ENCODE peak calls at places on chromosome 14, in eight cellular contexts. One of them, this sample, is unnamed.

GRCh38 chr14:38961136-38961535 is 141.9 kb downstream of the SEC23A start:
- DNase-seq in SW 1271: no peak
- DNase-seq in fibroblast of pulmonary artery: no peak
- DNase-seq in CD8-positive, alpha-beta T cell: no peak
- DNase-seq in NCI-H1417 treated with DMSO at 0.1 percent for 48 hours: no peak
- DNase-seq in cardiac muscle cell: no peak
- DNase-seq in HEK293T: no peak
- DNase-seq in NAMALWA: no peak
- DNase-seq in this sample: no peak

GRCh38 chr14:104217486-104218360 is 79.3 kb downstream of the KIF26A start:
- DNase-seq in fibroblast of pulmonary artery: no peak
- DNase-seq in CD8-positive, alpha-beta T cell: no peak
- DNase-seq in HEK293T: no peak
- DNase-seq in SW 1271: no peak
- DNase-seq in NCI-H1417 treated with DMSO at 0.1 percent for 48 hours: no peak
- DNase-seq in cardiac muscle cell: no peak
- DNase-seq in NAMALWA: peak
- DNase-seq in this sample: peak

GRCh38 chr14:61696753-61697318 is 1.5 kb downstream of the HIF1A start:
- DNase-seq in fibroblast of pulmonary artery: peak
- DNase-seq in CD8-positive, alpha-beta T cell: no peak
- DNase-seq in NAMALWA: no peak
- DNase-seq in SW 1271: no peak
- DNase-seq in cardiac muscle cell: no peak
- DNase-seq in NCI-H1417 treated with DMSO at 0.1 percent for 48 hours: no peak
- DNase-seq in HEK293T: no peak
- DNase-seq in this sample: no peak

GRCh38 chr14:22002860-22003284 is 329.3 kb upstream of the OR4E1 start:
- DNase-seq in fibroblast of pulmonary artery: no peak
- DNase-seq in HEK293T: peak
- DNase-seq in cardiac muscle cell: peak
- DNase-seq in SW 1271: no peak
- DNase-seq in CD8-positive, alpha-beta T cell: peak
- DNase-seq in NCI-H1417 treated with DMSO at 0.1 percent for 48 hours: no peak
- DNase-seq in NAMALWA: peak
- DNase-seq in this sample: no peak

GRCh38 chr14:75442642-75443041 is 14.8 kb downstream of the JDP2 start:
- DNase-seq in cardiac muscle cell: no peak
- DNase-seq in NAMALWA: no peak
- DNase-seq in HEK293T: no peak
- DNase-seq in SW 1271: no peak
- DNase-seq in CD8-positive, alpha-beta T cell: no peak
- DNase-seq in fibroblast of pulmonary artery: peak
- DNase-seq in NCI-H1417 treated with DMSO at 0.1 percent for 48 hours: no peak
- DNase-seq in this sample: no peak

GRCh38 chr14:36655054-36655381 is 6.6 kb upstream of the PAX9 start:
- DNase-seq in NCI-H1417 treated with DMSO at 0.1 percent for 48 hours: no peak
- DNase-seq in SW 1271: no peak
- DNase-seq in cardiac muscle cell: no peak
- DNase-seq in HEK293T: no peak
- DNase-seq in NAMALWA: no peak
- DNase-seq in CD8-positive, alpha-beta T cell: no peak
- DNase-seq in fibroblast of pulmonary artery: no peak
- DNase-seq in this sample: no peak

GRCh38 chr14:90613446-90613845 is 202.8 kb downstream of the TTC7B start:
- DNase-seq in cardiac muscle cell: no peak
- DNase-seq in NCI-H1417 treated with DMSO at 0.1 percent for 48 hours: no peak
- DNase-seq in NAMALWA: no peak
- DNase-seq in HEK293T: no peak
- DNase-seq in CD8-positive, alpha-beta T cell: no peak
- DNase-seq in SW 1271: no peak
- DNase-seq in fibroblast of pulmonary artery: no peak
- DNase-seq in this sample: no peak

GRCh38 chr14:104660597-104660996 is 28.8 kb upstream of the INF2 start:
- DNase-seq in NAMALWA: peak
- DNase-seq in NCI-H1417 treated with DMSO at 0.1 percent for 48 hours: no peak
- DNase-seq in SW 1271: no peak
- DNase-seq in cardiac muscle cell: no peak
- DNase-seq in HEK293T: no peak
- DNase-seq in fibroblast of pulmonary artery: no peak
- DNase-seq in CD8-positive, alpha-beta T cell: no peak
- DNase-seq in this sample: no peak

GRCh38 chr14:89509891-89510290 is 92.9 kb upstream of the FOXN3 start:
- DNase-seq in NCI-H1417 treated with DMSO at 0.1 percent for 48 hours: no peak
- DNase-seq in cardiac muscle cell: no peak
- DNase-seq in fibroblast of pulmonary artery: peak
- DNase-seq in HEK293T: no peak
- DNase-seq in NAMALWA: no peak
- DNase-seq in SW 1271: no peak
- DNase-seq in CD8-positive, alpha-beta T cell: no peak
- DNase-seq in this sample: no peak

GRCh38 chr14:23101213-23101970 is 3.4 kb downstream of the CIROP start:
- DNase-seq in HEK293T: no peak
- DNase-seq in cardiac muscle cell: no peak
- DNase-seq in CD8-positive, alpha-beta T cell: no peak
- DNase-seq in SW 1271: no peak
- DNase-seq in NAMALWA: no peak
- DNase-seq in fibroblast of pulmonary artery: no peak
- DNase-seq in NCI-H1417 treated with DMSO at 0.1 percent for 48 hours: no peak
- DNase-seq in this sample: no peak

GRCh38 chr14:27411021-27411420 is 813.2 kb upstream of the NOVA1 start:
- DNase-seq in NAMALWA: no peak
- DNase-seq in SW 1271: no peak
- DNase-seq in CD8-positive, alpha-beta T cell: no peak
- DNase-seq in fibroblast of pulmonary artery: no peak
- DNase-seq in cardiac muscle cell: no peak
- DNase-seq in NCI-H1417 treated with DMSO at 0.1 percent for 48 hours: no peak
- DNase-seq in HEK293T: no peak
- DNase-seq in this sample: no peak

GRCh38 chr14:94801225-94801624 is 31.3 kb upstream of the GSC start:
- DNase-seq in NAMALWA: no peak
- DNase-seq in cardiac muscle cell: no peak
- DNase-seq in HEK293T: no peak
- DNase-seq in SW 1271: no peak
- DNase-seq in CD8-positive, alpha-beta T cell: no peak
- DNase-seq in NCI-H1417 treated with DMSO at 0.1 percent for 48 hours: no peak
- DNase-seq in fibroblast of pulmonary artery: no peak
- DNase-seq in this sample: no peak

GRCh38 chr14:42994001-42994736 is 1387.5 kb downstream of the LRFN5 start:
- DNase-seq in NAMALWA: no peak
- DNase-seq in HEK293T: no peak
- DNase-seq in CD8-positive, alpha-beta T cell: no peak
- DNase-seq in NCI-H1417 treated with DMSO at 0.1 percent for 48 hours: no peak
- DNase-seq in SW 1271: no peak
- DNase-seq in fibroblast of pulmonary artery: peak
- DNase-seq in cardiac muscle cell: no peak
- DNase-seq in this sample: no peak

GRCh38 chr14:91607322-91608047 is 97.4 kb upstream of the PPP4R3A start:
- DNase-seq in NAMALWA: no peak
- DNase-seq in CD8-positive, alpha-beta T cell: no peak
- DNase-seq in fibroblast of pulmonary artery: no peak
- DNase-seq in NCI-H1417 treated with DMSO at 0.1 percent for 48 hours: no peak
- DNase-seq in SW 1271: no peak
- DNase-seq in HEK293T: no peak
- DNase-seq in cardiac muscle cell: no peak
- DNase-seq in this sample: no peak

GRCh38 chr14:32726516-32726915 is 212.2 kb upstream of the NPAS3 start:
- DNase-seq in HEK293T: no peak
- DNase-seq in cardiac muscle cell: no peak
- DNase-seq in NAMALWA: no peak
- DNase-seq in NCI-H1417 treated with DMSO at 0.1 percent for 48 hours: no peak
- DNase-seq in SW 1271: no peak
- DNase-seq in CD8-positive, alpha-beta T cell: no peak
- DNase-seq in fibroblast of pulmonary artery: no peak
- DNase-seq in this sample: peak

GRCh38 chr14:24079521-24080141 is 8.3 kb downstream of the CPNE6 start:
- DNase-seq in HEK293T: no peak
- DNase-seq in cardiac muscle cell: no peak
- DNase-seq in CD8-positive, alpha-beta T cell: no peak
- DNase-seq in NCI-H1417 treated with DMSO at 0.1 percent for 48 hours: peak
- DNase-seq in fibroblast of pulmonary artery: no peak
- DNase-seq in NAMALWA: peak
- DNase-seq in SW 1271: no peak
- DNase-seq in this sample: no peak

GRCh38 chr14:45658226-45658916 is 405.4 kb upstream of the MIS18BP1 start:
- DNase-seq in fibroblast of pulmonary artery: no peak
- DNase-seq in SW 1271: no peak
- DNase-seq in CD8-positive, alpha-beta T cell: no peak
- DNase-seq in cardiac muscle cell: no peak
- DNase-seq in NCI-H1417 treated with DMSO at 0.1 percent for 48 hours: no peak
- DNase-seq in NAMALWA: no peak
- DNase-seq in HEK293T: no peak
- DNase-seq in this sample: no peak

GRCh38 chr14:23160924-23161522 is 22.4 kb downstream of the SLC7A8 start:
- DNase-seq in NCI-H1417 treated with DMSO at 0.1 percent for 48 hours: no peak
- DNase-seq in SW 1271: no peak
- DNase-seq in cardiac muscle cell: no peak
- DNase-seq in HEK293T: no peak
- DNase-seq in NAMALWA: no peak
- DNase-seq in fibroblast of pulmonary artery: peak
- DNase-seq in CD8-positive, alpha-beta T cell: no peak
- DNase-seq in this sample: no peak

GRCh38 chr14:105204206-105204930 is 23.3 kb upstream of the NUDT14 start:
- DNase-seq in cardiac muscle cell: no peak
- DNase-seq in HEK293T: no peak
- DNase-seq in NAMALWA: peak
- DNase-seq in fibroblast of pulmonary artery: no peak
- DNase-seq in CD8-positive, alpha-beta T cell: no peak
- DNase-seq in SW 1271: no peak
- DNase-seq in NCI-H1417 treated with DMSO at 0.1 percent for 48 hours: no peak
- DNase-seq in this sample: peak

GRCh38 chr14:89902876-89903275 is 51.7 kb downstream of the EFCAB11 start:
- DNase-seq in cardiac muscle cell: no peak
- DNase-seq in NAMALWA: no peak
- DNase-seq in HEK293T: no peak
- DNase-seq in SW 1271: no peak
- DNase-seq in CD8-positive, alpha-beta T cell: no peak
- DNase-seq in fibroblast of pulmonary artery: no peak
- DNase-seq in NCI-H1417 treated with DMSO at 0.1 percent for 48 hours: no peak
- DNase-seq in this sample: peak

GRCh38 chr14:77023001-77023996 is 5.2 kb downstream of the IRF2BPL start:
- DNase-seq in CD8-positive, alpha-beta T cell: no peak
- DNase-seq in cardiac muscle cell: peak
- DNase-seq in SW 1271: no peak
- DNase-seq in NAMALWA: no peak
- DNase-seq in NCI-H1417 treated with DMSO at 0.1 percent for 48 hours: no peak
- DNase-seq in HEK293T: peak
- DNase-seq in fibroblast of pulmonary artery: peak
- DNase-seq in this sample: peak